ENCODE peak calls at places on chromosome 15, in five cellular contexts. H is activated gamma-delta T cell; F is NCI-H510A; K is stimulated activated CD4-positive, alpha-beta T cell treated with anti-CD3 and anti-CD28 coated beads, TNF-alpha, amount 100 ng/mL, for 48 hours; P is NCI-H345. G is an unnamed sample.

GRCh38 chr15:77419050-77419835 is 661 bp downstream of the PEAK1 start:
- DNase-seq in H (peak; percentile 38), F (no peak), K (peak; percentile 34), P (peak; percentile 8), G (no peak)

GRCh38 chr15:43150171-43150929 is 17.0 kb downstream of the TMEM62 start:
- DNase-seq in H (no peak), F (no peak), K (no peak), P (no peak), G (no peak)

GRCh38 chr15:48147358-48147757 is 26.6 kb downstream of the SLC24A5 start:
- DNase-seq in H (no peak), F (no peak), K (no peak), P (no peak), G (no peak)

GRCh38 chr15:31508656-31509055 is 182.0 kb downstream of the KLF13 start:
- DNase-seq in H (no peak), F (no peak), K (no peak), P (no peak), G (no peak)

GRCh38 chr15:44804303-44805046 is 68.1 kb downstream of the TRIM69 start:
- DNase-seq in H (no peak), F (no peak), K (no peak), P (no peak), G (no peak)

GRCh38 chr15:65424683-65425082 is 1.9 kb upstream of the IGDCC4 start:
- DNase-seq in H (no peak), F (no peak), K (no peak), P (no peak), G (no peak)

GRCh38 chr15:72737723-72738122 is 45.8 kb downstream of the ADPGK start:
- DNase-seq in H (no peak), F (no peak), K (no peak), P (no peak), G (no peak)

GRCh38 chr15:100125627-100126231 is 216.0 kb downstream of the ADAMTS17 start:
- DNase-seq in H (no peak), F (no peak), K (no peak), P (no peak), G (no peak)

GRCh38 chr15:80180468-80180867 is 27.7 kb downstream of the FAH start:
- DNase-seq in H (no peak), F (no peak), K (no peak), P (no peak), G (no peak)

GRCh38 chr15:62457100-62457499 is 292.0 kb upstream of the C2CD4B start:
- DNase-seq in H (no peak), F (no peak), K (no peak), P (no peak), G (no peak)

GRCh38 chr15:96064351-96064756 is 266.1 kb upstream of the NR2F2 start:
- DNase-seq in H (no peak), F (no peak), K (no peak), P (no peak), G (no peak)

GRCh38 chr15:53746101-53746500 is 13.4 kb downstream of the WDR72 start:
- DNase-seq in H (no peak), F (no peak), K (no peak), P (peak; percentile 32), G (no peak)

GRCh38 chr15:88843334-88843733 is 40.1 kb downstream of the ACAN start:
- DNase-seq in H (no peak), F (no peak), K (no peak), P (no peak), G (no peak)

GRCh38 chr15:45141386-45141785 is 11.6 kb downstream of the DUOX1 start:
- DNase-seq in H (no peak), F (no peak), K (no peak), P (no peak), G (no peak)

GRCh38 chr15:94154255-94154654 is 77.1 kb upstream of the MCTP2 start:
- DNase-seq in H (no peak), F (no peak), K (no peak), P (no peak), G (no peak)

GRCh38 chr15:93943607-93944006 is 287.8 kb upstream of the MCTP2 start:
- DNase-seq in H (no peak), F (no peak), K (no peak), P (no peak), G (no peak)

GRCh38 chr15:64571857-64572291 is 111.5 kb downstream of the ZNF609 start:
- DNase-seq in H (no peak), F (no peak), K (no peak), P (no peak), G (no peak)

GRCh38 chr15:89533861-89534544 is 37.6 kb upstream of the RHCG start:
- DNase-seq in H (no peak), F (no peak), K (no peak), P (no peak), G (no peak)

GRCh38 chr15:75200765-75201608 is 695 bp upstream of the C15orf39 start:
- DNase-seq in H (no peak), F (peak; percentile 84), K (peak; percentile 41), P (peak; percentile 56), G (peak; percentile 82)

GRCh38 chr15:44545934-44546802 is 9.2 kb downstream of the EIF3J start:
- DNase-seq in H (no peak), F (no peak), K (peak; percentile 26), P (no peak), G (no peak)

GRCh38 chr15:87618203-87618725 is 638.3 kb downstream of the NTRK3 start:
- DNase-seq in H (no peak), F (no peak), K (no peak), P (no peak), G (no peak)

GRCh38 chr15:69014454-69014853 is at the start of gene NOX5:
- DNase-seq in H (no peak), F (no peak), K (no peak), P (no peak), G (no peak)

GRCh38 chr15:59879506-59879905 is 124.6 kb upstream of the FOXB1 start:
- DNase-seq in H (no peak), F (no peak), K (no peak), P (no peak), G (no peak)

GRCh38 chr15:81363713-81364112 is 10.3 kb downstream of the TMC3 start:
- DNase-seq in H (no peak), F (no peak), K (no peak), P (no peak), G (no peak)

GRCh38 chr15:27495963-27496459 is 525.0 kb downstream of the GABRG3 start:
- DNase-seq in H (no peak), F (peak; percentile 80), K (no peak), P (peak; percentile 22), G (no peak)

GRCh38 chr15:51739056-51739455 is 1.6 kb upstream of the LYSMD2 start:
- DNase-seq in H (no peak), F (no peak), K (no peak), P (no peak), G (no peak)

GRCh38 chr15:57089815-57090214 is 171.4 kb downstream of the TCF12 start:
- DNase-seq in H (no peak), F (no peak), K (no peak), P (no peak), G (no peak)

GRCh38 chr15:38551720-38552627 is 12.6 kb downstream of the RASGRP1 start:
- DNase-seq in H (no peak), F (no peak), K (no peak), P (no peak), G (no peak)

GRCh38 chr15:90620379-90621134 is 90.8 kb downstream of the CRTC3 start:
- DNase-seq in H (no peak), F (no peak), K (no peak), P (no peak), G (no peak)

GRCh38 chr15:88622605-88622975 is 1.4 kb downstream of the AEN start:
- DNase-seq in H (no peak), F (no peak), K (no peak), P (no peak), G (no peak)

GRCh38 chr15:42152196-42152920 is 4.1 kb downstream of the PLA2G4F start:
- DNase-seq in H (no peak), F (no peak), K (no peak), P (no peak), G (no peak)

GRCh38 chr15:73694419-73694818 is 10.2 kb downstream of the CD276 start:
- DNase-seq in H (no peak), F (no peak), K (no peak), P (no peak), G (no peak)

GRCh38 chr15:73908030-73908821 is 18.0 kb upstream of the LOXL1 start:
- DNase-seq in H (peak; percentile 18), F (no peak), K (peak; percentile 77), P (peak; percentile 67), G (peak; percentile 40)

G was measured in NCI-H774.